ENCODE peak calls at places on chromosomes 1 and 21, in ten cellular contexts. D, F, U, O, B, P, L, E, S and J are unnamed samples. For H3K4me1, the result is how much of the 10 kb centered on the place peaks cover.

GRCh38 chr1:147626304-147626703 is 44.0 kb downstream of the ACP6 start:
- DNase-seq in U (no peak), O (no peak), D (no peak), S (no peak), P (no peak), B (no peak), L (no peak), E (no peak), F (no peak), J (no peak)

GRCh38 chr1:70720133-70720920 is 309.3 kb downstream of the CTH start:
- DNase-seq in U (no peak), P (no peak), L (no peak), O (no peak), F (no peak), E (no peak), B (no peak), D (no peak), S (no peak), J (no peak)

GRCh38 chr21:16055012-16055411 is 325.2 kb downstream of the USP25 start:
- DNase-seq in D (no peak), B (no peak), F (no peak), L (no peak), O (no peak), P (no peak), S (no peak), U (no peak), E (no peak), J (no peak)

GRCh38 chr1:36161656-36162531 is 5.9 kb downstream of the MAP7D1 start:
- DNase-seq in B (peak), S (no peak), F (peak), U (no peak), E (no peak), O (no peak), P (no peak), L (no peak), D (no peak), J (peak)

GRCh38 chr1:54135436-54136120 is 17.2 kb downstream of the CDCP2 start:
- DNase-seq in L (no peak), F (no peak), B (no peak), D (no peak), S (no peak), U (no peak), O (peak), P (peak), E (no peak), J (no peak)

GRCh38 chr1:233707153-233707905 is 93.4 kb downstream of the KCNK1 start:
- DNase-seq in L (no peak), F (no peak), U (no peak), S (no peak), D (no peak), B (peak), E (no peak), O (no peak), P (peak), J (no peak)

GRCh38 chr1:214864896-214865688 is 217.4 kb upstream of the KCNK2 start:
- DNase-seq in E (no peak), O (no peak), P (peak), L (no peak), U (no peak), S (no peak), B (no peak), D (no peak), F (no peak), J (no peak)

GRCh38 chr1:162596514-162597170 is 35.1 kb downstream of the UAP1 start:
- DNase-seq in U (no peak), D (no peak), S (no peak), O (no peak), B (no peak), E (no peak), P (no peak), L (no peak), F (no peak), J (no peak)

GRCh38 chr1:13494025-13494424 is 19.8 kb downstream of the LRRC38 start:
- DNase-seq in E (no peak), S (no peak), O (no peak), D (no peak), B (no peak), P (no peak), L (peak), U (no peak), F (no peak), J (no peak)

GRCh38 chr1:15703562-15703961 is 19.4 kb downstream of the PLEKHM2 start:
- DNase-seq in S (no peak), O (no peak), F (no peak), B (peak), P (peak), D (peak), U (no peak), E (peak), L (peak), J (peak)

GRCh38 chr1:15698201-15698600 is 14.1 kb downstream of the PLEKHM2 start:
- DNase-seq in U (no peak), F (no peak), D (no peak), B (no peak), L (no peak), S (no peak), E (no peak), O (no peak), P (no peak), J (no peak)

GRCh38 chr1:15702722-15703550 is 18.8 kb downstream of the PLEKHM2 start:
- DNase-seq in F (no peak), L (no peak), E (no peak), B (peak), D (no peak), P (peak), U (no peak), S (no peak), O (no peak), J (no peak)

GRCh38 chr1:15701784-15702183 is 17.7 kb downstream of the PLEKHM2 start:
- DNase-seq in O (no peak), B (no peak), L (no peak), E (no peak), P (no peak), U (no peak), S (no peak), D (no peak), F (no peak), J (no peak)

DNA sequence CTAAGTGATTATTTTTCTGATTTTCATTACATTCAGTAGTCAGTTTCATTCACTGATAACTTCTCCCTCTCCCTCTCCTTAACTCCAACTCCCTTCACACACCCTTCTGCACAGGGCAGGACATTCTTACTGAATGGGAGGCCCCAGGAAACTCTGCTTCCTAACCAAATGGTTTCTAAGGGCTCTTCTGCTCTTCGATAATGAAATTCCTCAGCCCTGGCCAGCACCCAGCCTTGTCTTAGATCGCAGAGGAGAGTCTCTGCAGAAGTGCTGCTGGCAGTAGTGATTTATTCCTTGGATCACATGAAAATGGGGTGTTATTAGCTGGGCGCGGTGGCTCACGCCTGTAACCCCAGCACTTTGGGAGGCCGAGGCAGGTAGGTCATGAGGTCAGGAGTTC is 16.4 kb downstream of the PLEKHM2 start:
- DNase-seq in D (no peak), E (no peak), L (no peak), U (no peak), S (no peak), B (no peak), F (no peak), O (no peak), P (peak), J (no peak)
- H3K4me1 ChIP-seq in D (under half), E (half or more), L (under half), U (under half), S (under half), B (under half), F (under half), O (under half), P (under half), J (half or more)

GRCh38 chr1:212485218-212485609 is 52.5 kb downstream of the NENF start:
- DNase-seq in F (no peak), L (no peak), U (no peak), B (no peak), E (no peak), O (no peak), D (no peak), P (no peak), S (no peak), J (no peak)

GRCh38 chr1:212482006-212482351 is 49.3 kb downstream of the NENF start:
- DNase-seq in P (peak), O (no peak), F (no peak), B (no peak), U (no peak), D (no peak), L (no peak), E (no peak), S (no peak), J (no peak)

GRCh38 chr1:212483154-212483505 is 50.4 kb downstream of the NENF start:
- DNase-seq in P (no peak), D (no peak), O (no peak), B (no peak), S (no peak), L (no peak), E (no peak), F (no peak), U (no peak), J (peak)

GRCh38 chr1:212481438-212481767 is 48.7 kb downstream of the NENF start:
- DNase-seq in S (no peak), D (no peak), F (no peak), U (no peak), P (no peak), E (no peak), B (no peak), L (no peak), O (no peak), J (no peak)

DNA sequence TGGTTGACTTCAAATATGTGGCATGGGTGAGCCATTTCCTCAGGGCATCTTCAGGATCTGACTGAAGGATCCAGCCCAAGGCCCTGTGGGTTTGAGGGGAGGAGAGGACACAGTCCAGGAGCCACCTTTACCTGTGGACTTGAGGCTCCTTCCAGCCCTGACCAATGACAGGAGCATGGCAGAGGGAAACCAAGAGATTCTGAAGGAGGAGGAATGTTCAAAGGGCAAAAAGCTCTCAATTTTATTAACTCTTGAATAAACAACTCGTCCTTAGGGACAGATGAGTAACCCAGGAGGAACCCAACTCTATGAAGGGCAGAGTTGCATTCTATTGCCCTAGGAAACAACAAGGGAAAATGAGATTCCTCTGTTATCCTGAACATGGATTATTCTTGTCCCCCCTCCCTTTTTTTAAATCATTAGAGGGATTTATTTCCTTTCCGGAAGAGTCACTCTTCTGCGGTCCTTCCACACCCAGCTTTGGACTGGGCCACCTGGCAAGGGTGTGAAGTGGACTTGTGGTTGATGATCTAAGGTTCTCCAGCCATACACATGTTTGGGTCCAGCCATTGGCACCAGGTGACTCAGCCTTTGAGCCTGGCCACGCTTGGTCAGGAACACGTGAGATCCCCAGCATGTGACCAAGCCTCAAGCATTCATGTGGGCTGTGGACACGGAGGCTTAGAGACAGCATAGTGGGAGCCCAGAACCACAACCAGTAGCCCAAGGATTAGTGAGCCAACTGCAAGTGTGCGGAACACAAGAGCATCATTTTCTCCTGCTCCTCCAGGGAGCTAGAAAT is 49.8 kb downstream of the NENF start:
- DNase-seq in D (no peak), F (no peak), S (no peak), P (peak), U (no peak), B (no peak), E (no peak), L (no peak), O (no peak), J (no peak)
- H3K27ac ChIP-seq in D (no peak), F (no peak), S (no peak), P (no peak), U (no peak), B (no peak), E (no peak), L (no peak), O (no peak), J (no peak)

GRCh38 chr1:66576645-66577044 is 42.7 kb downstream of the SGIP1 start:
- DNase-seq in P (peak), L (no peak), E (no peak), D (no peak), U (no peak), B (no peak), O (no peak), S (no peak), F (no peak), J (no peak)
- H3K4me1 ChIP-seq in P (under half), L (under half), E (under half), D (under half), U (under half), B (under half), O (under half), S (under half), F (under half), J (under half)

DNA sequence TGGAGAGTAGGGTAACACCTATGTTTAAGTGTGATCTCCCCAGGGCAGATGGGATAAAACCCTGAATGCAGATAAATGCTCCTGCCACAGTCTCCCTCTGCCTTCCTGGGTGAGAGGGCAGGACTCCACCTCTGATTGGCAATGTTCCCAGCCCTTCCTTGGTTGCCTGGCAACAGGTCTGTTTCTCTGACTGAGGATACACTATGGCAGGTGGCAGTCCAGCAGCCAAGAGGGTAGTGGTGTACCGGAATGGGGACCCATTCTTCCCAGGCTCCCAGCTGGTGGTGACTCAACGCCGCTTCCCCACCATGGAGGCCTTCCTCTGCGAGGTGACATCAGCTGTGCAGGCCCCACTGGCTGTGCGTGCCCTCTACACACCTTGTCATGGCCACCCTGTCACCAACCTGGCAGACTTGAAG is at the start of gene DCDC2B:
- DNase-seq in O (no peak), F (no peak), P (peak), L (no peak), D (no peak), B (peak), S (no peak), E (peak), U (no peak), J (peak)
- H3K27ac ChIP-seq in O (no peak), F (no peak), P (no peak), L (no peak), D (no peak), B (peak), S (no peak), E (no peak), U (no peak), J (no peak)

DNA sequence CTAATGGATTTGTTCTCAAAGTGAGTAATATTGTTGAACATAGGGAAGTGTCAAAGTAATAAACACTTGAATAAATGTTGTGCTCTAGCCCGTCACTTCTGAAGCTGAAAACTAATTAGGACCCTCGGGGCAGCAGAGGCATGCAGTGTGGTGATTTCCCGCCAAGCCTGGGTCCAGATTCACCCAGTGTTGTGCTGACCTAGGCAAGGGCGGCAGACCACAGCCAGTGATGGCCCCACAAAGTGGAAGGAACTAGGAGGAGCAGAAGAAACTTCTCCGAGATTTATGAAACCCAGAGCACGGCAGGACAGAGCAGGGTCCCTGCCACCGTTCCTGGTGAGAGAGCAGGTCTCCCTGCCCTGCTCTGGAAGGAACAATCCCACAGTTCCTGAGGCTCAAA is 172.7 kb upstream of the C1orf174 start:
- DNase-seq in S (no peak), U (no peak), E (no peak), L (no peak), F (no peak), D (peak), O (no peak), B (peak), P (no peak), J (no peak)
- H3K4me1 ChIP-seq in S (under half), U (under half), E (under half), L (under half), F (under half), D (under half), O (under half), B (under half), P (under half), J (under half)

GRCh38 chr1:152190589-152190988 is 31.6 kb upstream of the RPTN start:
- DNase-seq in B (no peak), P (peak), O (no peak), E (no peak), F (no peak), U (no peak), D (no peak), S (no peak), L (no peak), J (no peak)

GRCh38 chr1:152188673-152189591 is 29.9 kb upstream of the RPTN start:
- DNase-seq in D (peak), F (peak), P (peak), U (peak), E (peak), L (no peak), O (peak), S (peak), B (peak), J (peak)

GRCh38 chr1:152189657-152190442 is 30.8 kb upstream of the RPTN start:
- DNase-seq in F (peak), D (peak), B (peak), L (no peak), O (peak), U (peak), E (peak), S (peak), P (peak), J (peak)

GRCh38 chr1:152191711-152192110 is 32.3 kb downstream of the HRNR start:
- DNase-seq in D (no peak), O (no peak), S (no peak), P (no peak), L (no peak), U (no peak), E (no peak), F (no peak), B (no peak), J (no peak)

DNA sequence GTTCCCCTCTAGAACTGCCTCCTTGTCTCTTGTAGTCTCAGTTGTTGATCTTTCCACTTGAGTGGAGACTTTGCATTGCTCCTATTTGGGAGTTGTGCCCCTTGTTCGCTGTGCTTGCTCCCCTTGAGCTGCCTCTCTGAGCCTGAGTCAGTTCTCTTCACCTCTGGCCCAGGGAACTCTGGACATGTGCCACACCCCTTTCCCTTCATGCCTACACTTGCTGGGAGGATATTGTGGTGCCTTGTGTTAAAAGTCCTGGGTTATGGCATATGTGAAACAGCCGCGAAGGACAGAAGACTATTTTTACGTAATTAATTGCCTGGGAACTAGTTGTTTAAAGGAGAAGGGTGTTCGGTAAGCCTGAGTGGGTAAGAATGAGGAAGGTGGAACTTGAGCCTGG is 32.2 kb upstream of the RPTN start:
- DNase-seq in P (no peak), S (no peak), F (no peak), B (no peak), O (no peak), L (no peak), E (no peak), D (no peak), U (no peak), J (no peak)
- H3K27ac ChIP-seq in P (no peak), S (no peak), F (no peak), B (no peak), O (no peak), L (no peak), E (no peak), D (no peak), U (no peak), J (no peak)